ENCODE peak calls at places on chromosomes 3 and 15, in eight cellular contexts. M is hepatocyte, Z is skeletal muscle cell, X is SJSA1, J is SW 1271, W is head of caudate nucleus, A is cardiac muscle cell, Y is AG08396. K is an unnamed sample.

GRCh38 chr3:68931406-68932149 is 769 bp downstream of the TAFA4 start:
- DNase-seq in X (no peak), W (no peak), A (peak; percentile 36), Y (no peak), Z (no peak), M (peak; percentile 13), J (no peak), K (no peak)

GRCh38 chr3:69762790-69763229 is 23.5 kb downstream of the MITF start:
- DNase-seq in Y (no peak), W (no peak), A (no peak), M (no peak), Z (no peak), J (no peak), X (no peak), K (no peak)

GRCh38 chr15:92500023-92500630 is 106.4 kb downstream of the ST8SIA2 start:
- DNase-seq in Y (no peak), W (peak; percentile 26), A (no peak), J (no peak), X (no peak), Z (no peak), M (no peak), K (no peak)

GRCh38 chr15:69265347-69265955 is 33.3 kb upstream of the PAQR5 start:
- DNase-seq in Z (no peak), M (peak; percentile 32), A (peak; percentile 27), J (peak; percentile 37), X (peak; percentile 38), W (no peak), Y (no peak), K (peak; percentile 8)

GRCh38 chr15:74873756-74874424 is 725 bp upstream of the SCAMP2 start:
- DNase-seq in J (no peak), A (no peak), Z (no peak), W (peak; percentile 25), Y (peak; percentile 30), X (no peak), M (peak; percentile 37), K (no peak)

GRCh38 chr15:56244237-56244810 is 645 bp upstream of the RFX7 start:
- DNase-seq in A (peak; percentile 73), X (peak; percentile 66), Y (peak; percentile 73), W (peak; percentile 75), M (peak; percentile 60), J (peak; percentile 75), Z (peak; percentile 47), K (peak; percentile 5)

GRCh38 chr15:83057002-83057401 is 10.1 kb downstream of the BTBD1 start:
- DNase-seq in X (no peak), Z (no peak), W (no peak), M (no peak), A (no peak), J (no peak), Y (no peak), K (no peak)

GRCh38 chr3:190513409-190514162 is at the start of gene IL1RAP:
- DNase-seq in J (peak; percentile 92), X (peak; percentile 91), A (peak; percentile 96), W (peak; percentile 89), M (peak; percentile 97), Z (peak; percentile 87), Y (peak; percentile 95), K (peak; percentile 88)

GRCh38 chr15:74540135-74540760 is 772 bp upstream of the ARID3B start:
- DNase-seq in W (no peak), Y (no peak), A (no peak), Z (no peak), X (no peak), J (no peak), M (no peak), K (no peak)

GRCh38 chr15:42201801-42202200 is 6.3 kb downstream of the VPS39 start:
- DNase-seq in X (no peak), J (no peak), Z (no peak), A (no peak), W (no peak), M (no peak), Y (no peak), K (no peak)

GRCh38 chr3:62013931-62014330 is 359.4 kb downstream of the FEZF2 start:
- DNase-seq in A (no peak), Y (no peak), Z (no peak), X (no peak), J (no peak), W (no peak), M (no peak), K (no peak)

GRCh38 chr15:77530576-77530975 is 102.1 kb downstream of the LINGO1 start:
- DNase-seq in M (no peak), W (no peak), A (no peak), J (no peak), Y (no peak), Z (no peak), X (no peak), K (no peak)

GRCh38 chr15:58469432-58470353 is 37.9 kb downstream of the LIPC start:
- DNase-seq in W (no peak), M (peak; percentile 70), Y (peak; percentile 41), Z (no peak), A (no peak), X (peak; percentile 98), J (peak; percentile 96), K (peak; percentile 84)

GRCh38 chr15:74367296-74367854 is at the start of gene CYP11A1:
- DNase-seq in Y (no peak), X (no peak), M (no peak), Z (no peak), J (no peak), A (no peak), W (no peak), K (no peak)

GRCh38 chr3:190097025-190097424 is 23.7 kb downstream of the P3H2 start:
- DNase-seq in X (no peak), W (no peak), M (no peak), A (no peak), Z (no peak), J (no peak), Y (no peak), K (no peak)

GRCh38 chr15:50710585-50710984 is 24.0 kb upstream of the TRPM7 start:
- DNase-seq in M (no peak), Z (no peak), A (peak; percentile 56), W (no peak), Y (no peak), J (no peak), X (no peak), K (no peak)

GRCh38 chr3:50269977-50270413 is 1.0 kb downstream of the SEMA3B start:
- DNase-seq in Y (peak; percentile 83), Z (no peak), A (no peak), X (no peak), J (no peak), M (peak; percentile 51), W (no peak), K (no peak)

GRCh38 chr15:92306662-92307061 is 87.0 kb upstream of the ST8SIA2 start:
- DNase-seq in Z (no peak), M (peak; percentile 48), A (peak; percentile 60), J (no peak), X (no peak), W (no peak), Y (no peak), K (peak; percentile 27)

GRCh38 chr3:104564045-104564643 is 802.6 kb upstream of the ALCAM start:
- DNase-seq in J (peak; percentile 29), A (peak; percentile 18), X (peak; percentile 47), Z (no peak), Y (peak; percentile 3), W (no peak), M (peak; percentile 37), K (peak; percentile 20)

GRCh38 chr3:113844622-113845222 is 6.1 kb downstream of the GRAMD1C start:
- DNase-seq in W (no peak), A (peak; percentile 37), Y (peak; percentile 56), Z (no peak), M (peak; percentile 43), J (peak; percentile 58), X (no peak), K (peak; percentile 71)

GRCh38 chr3:39443530-39443929 is 23.9 kb upstream of the MOBP start:
- DNase-seq in Y (no peak), W (no peak), M (no peak), Z (no peak), J (no peak), A (no peak), X (no peak), K (no peak)

GRCh38 chr3:71006810-71007785 is 576.4 kb downstream of the FOXP1 start:
- DNase-seq in J (peak; percentile 2), M (peak; percentile 17), W (no peak), Y (no peak), A (peak; percentile 38), Z (no peak), X (peak; percentile 22), K (peak; percentile 48)

GRCh38 chr15:68764090-68764489 is 56.6 kb downstream of the ANP32A start:
- DNase-seq in J (no peak), M (no peak), Z (no peak), Y (no peak), X (no peak), A (no peak), W (no peak), K (no peak)

GRCh38 chr3:172750069-172750367 is 508 bp upstream of the ECT2 start:
- DNase-seq in Z (no peak), W (peak; percentile 11), X (no peak), A (no peak), Y (no peak), J (no peak), M (no peak), K (no peak)

GRCh38 chr3:61521229-61521628 is 40.1 kb upstream of the PTPRG start:
- DNase-seq in Z (no peak), X (no peak), W (no peak), M (no peak), J (no peak), Y (no peak), A (no peak), K (no peak)

GRCh38 chr15:60695713-60696522 is 217.0 kb upstream of the ICE2 start:
- DNase-seq in A (no peak), J (no peak), X (no peak), Y (no peak), M (no peak), W (no peak), Z (peak; percentile 33), K (no peak)

GRCh38 chr15:70257047-70257446 is 159.3 kb upstream of the TLE3 start:
- DNase-seq in W (no peak), Z (no peak), Y (no peak), J (no peak), X (no peak), A (no peak), M (no peak), K (no peak)

GRCh38 chr15:57476533-57476975 is 100.2 kb downstream of the CGNL1 start:
- DNase-seq in J (no peak), W (no peak), X (peak; percentile 43), Y (peak; percentile 9), Z (no peak), A (no peak), M (no peak), K (peak; percentile 8)

GRCh38 chr3:99474776-99475175 is 163.6 kb upstream of the COL8A1 start:
- DNase-seq in A (no peak), Y (no peak), Z (no peak), J (no peak), W (no peak), M (no peak), X (no peak), K (no peak)

GRCh38 chr3:126446791-126447190 is 28.9 kb downstream of the ZXDC start:
- DNase-seq in Y (no peak), M (no peak), X (no peak), A (no peak), Z (no peak), W (peak; percentile 63), J (no peak), K (peak; percentile 16)

GRCh38 chr3:13343601-13344000 is 76.5 kb downstream of the NUP210 start:
- DNase-seq in Y (no peak), M (no peak), W (no peak), Z (no peak), J (no peak), X (no peak), A (no peak), K (no peak)

GRCh38 chr3:63931290-63931689 is 19.1 kb upstream of the SCAANT1 start:
- DNase-seq in A (no peak), J (no peak), W (no peak), Y (no peak), M (no peak), Z (no peak), X (no peak), K (no peak)

GRCh38 chr3:192169332-192169915 is 557.9 kb downstream of the FGF12 start:
- DNase-seq in A (no peak), Z (peak; percentile 14), M (no peak), X (no peak), Y (no peak), W (no peak), J (no peak), K (no peak)

GRCh38 chr3:124557433-124558232 is 172.6 kb upstream of the UMPS start:
- DNase-seq in J (no peak), M (no peak), Y (no peak), Z (no peak), A (no peak), W (no peak), X (peak; percentile 53), K (peak; percentile 41)